ENCODE peak calls at places on chromosomes 4 and X, in ten cellular contexts. C is neuronal stem cell; A is fibroblast of lung; R is naive B cell; T is A549; B is amygdala; P is glutamatergic neuron; U is body of pancreas; I is ELR; N is activated CD4-positive, alpha-beta T cell treated with anti-CD3 and anti-CD28 coated beads for 48 hours. V is an unnamed sample.
A peak's percentile ranks its signal among the peaks of the same experiment; 100 is the strongest.

GRCh38 chrX:68710870-68711576 is 63.6 kb downstream of the STARD8 start:
- DNase-seq in C (no peak), A (peak; percentile 47), R (no peak), T (peak; percentile 65), B (no peak), P (peak; percentile 42), U (peak; percentile 64), I (peak; percentile 69), N (peak; percentile 34), V (no peak)

GRCh38 chrX:134000260-134001245 is 15.2 kb upstream of the GPC3 start:
- DNase-seq in C (no peak), A (no peak), R (no peak), T (no peak), B (no peak), P (no peak), U (no peak), I (no peak), N (no peak), V (no peak)

GRCh38 chr4:16865209-16865896 is 33.1 kb downstream of the LDB2 start:
- DNase-seq in C (no peak), A (no peak), R (no peak), T (no peak), B (no peak), P (no peak), U (no peak), I (no peak), N (no peak), V (no peak)

GRCh38 chr4:26964512-26964911 is 103.9 kb downstream of the STIM2 start:
- DNase-seq in C (no peak), A (no peak), R (no peak), T (no peak), B (no peak), P (no peak), U (no peak), I (peak; percentile 8), N (no peak), V (no peak)

GRCh38 chrX:155563099-155563498 is 49.7 kb downstream of the TMLHE start:
- DNase-seq in C (no peak), A (no peak), R (no peak), T (no peak), B (no peak), P (no peak), U (no peak), I (no peak), N (no peak), V (no peak)

GRCh38 chrX:11533211-11533651 is 132.5 kb downstream of the ARHGAP6 start:
- DNase-seq in C (peak; percentile 18), A (peak; percentile 89), R (peak; percentile 56), T (peak; percentile 83), B (no peak), P (no peak), U (no peak), I (peak; percentile 83), N (no peak), V (peak; percentile 81)

GRCh38 chrX:2837961-2838360 is 9.2 kb downstream of the GYG2 start:
- DNase-seq in C (no peak), A (no peak), R (no peak), T (no peak), B (no peak), P (no peak), U (no peak), I (no peak), N (no peak), V (no peak)

GRCh38 chr4:115711575-115711974 is 598.2 kb upstream of the NDST4 start:
- DNase-seq in C (peak; percentile 14), A (no peak), R (no peak), T (no peak), B (no peak), P (no peak), U (no peak), I (no peak), N (no peak), V (no peak)

GRCh38 chr4:5033266-5033945 is 14.1 kb upstream of the CYTL1 start:
- DNase-seq in C (no peak), A (no peak), R (no peak), T (no peak), B (no peak), P (no peak), U (no peak), I (peak; percentile 10), N (no peak), V (no peak)

GRCh38 chr4:141912831-141913230 is 276.4 kb downstream of the IL15 start:
- DNase-seq in C (no peak), A (peak; percentile 10), R (no peak), T (no peak), B (no peak), P (no peak), U (peak; percentile 22), I (no peak), N (no peak), V (no peak)